ENCODE peak calls at places on chromosomes 12 and 14, in eight cellular contexts. One of them, this sample, is unnamed.

GRCh38 chr14:49549881-49550280 is 36.3 kb downstream of the RPS29 start:
- DNase-seq in stimulated activated CD8-positive, alpha-beta memory T cell treated with anti-CD3 and anti-CD28 coated beads, Interleukin-15, amount 100 ng/mL, for 24 hours: no peak
- DNase-seq in stimulated activated CD4-positive, alpha-beta T cell treated with anti-CD3 and anti-CD28 coated beads, Interleukin-1b, Interleukin-23, amount 100 ng/mL, for 24 hours: no peak
- DNase-seq in activated naive CD4-positive, alpha-beta T cell: no peak
- DNase-seq in HEK293T: no peak
- DNase-seq in 8988T: no peak
- DNase-seq in fibroblast of lung: peak
- DNase-seq in HCEC 1CT: peak
- DNase-seq in this sample: peak

GRCh38 chr12:3407723-3408122 is 83.3 kb upstream of the PRMT8 start:
- DNase-seq in HCEC 1CT: no peak
- DNase-seq in fibroblast of lung: no peak
- DNase-seq in HEK293T: no peak
- DNase-seq in 8988T: no peak
- DNase-seq in activated naive CD4-positive, alpha-beta T cell: no peak
- DNase-seq in stimulated activated CD4-positive, alpha-beta T cell treated with anti-CD3 and anti-CD28 coated beads, Interleukin-1b, Interleukin-23, amount 100 ng/mL, for 24 hours: no peak
- DNase-seq in stimulated activated CD8-positive, alpha-beta memory T cell treated with anti-CD3 and anti-CD28 coated beads, Interleukin-15, amount 100 ng/mL, for 24 hours: no peak
- DNase-seq in this sample: no peak

GRCh38 chr12:64181504-64182291 is 40.4 kb downstream of the KICS2 start:
- DNase-seq in stimulated activated CD4-positive, alpha-beta T cell treated with anti-CD3 and anti-CD28 coated beads, Interleukin-1b, Interleukin-23, amount 100 ng/mL, for 24 hours: no peak
- DNase-seq in HCEC 1CT: peak
- DNase-seq in HEK293T: peak
- DNase-seq in stimulated activated CD8-positive, alpha-beta memory T cell treated with anti-CD3 and anti-CD28 coated beads, Interleukin-15, amount 100 ng/mL, for 24 hours: no peak
- DNase-seq in fibroblast of lung: peak
- DNase-seq in activated naive CD4-positive, alpha-beta T cell: no peak
- DNase-seq in 8988T: no peak
- DNase-seq in this sample: no peak

GRCh38 chr14:105914738-105915385 is 388.5 kb downstream of the TMEM121 start:
- DNase-seq in stimulated activated CD4-positive, alpha-beta T cell treated with anti-CD3 and anti-CD28 coated beads, Interleukin-1b, Interleukin-23, amount 100 ng/mL, for 24 hours: no peak
- DNase-seq in stimulated activated CD8-positive, alpha-beta memory T cell treated with anti-CD3 and anti-CD28 coated beads, Interleukin-15, amount 100 ng/mL, for 24 hours: no peak
- DNase-seq in activated naive CD4-positive, alpha-beta T cell: no peak
- DNase-seq in 8988T: no peak
- DNase-seq in HCEC 1CT: no peak
- DNase-seq in fibroblast of lung: no peak
- DNase-seq in HEK293T: no peak
- DNase-seq in this sample: no peak

GRCh38 chr14:94040796-94041195 is 14.7 kb downstream of the OTUB2 start:
- DNase-seq in HEK293T: no peak
- DNase-seq in stimulated activated CD8-positive, alpha-beta memory T cell treated with anti-CD3 and anti-CD28 coated beads, Interleukin-15, amount 100 ng/mL, for 24 hours: no peak
- DNase-seq in HCEC 1CT: no peak
- DNase-seq in stimulated activated CD4-positive, alpha-beta T cell treated with anti-CD3 and anti-CD28 coated beads, Interleukin-1b, Interleukin-23, amount 100 ng/mL, for 24 hours: no peak
- DNase-seq in activated naive CD4-positive, alpha-beta T cell: no peak
- DNase-seq in fibroblast of lung: no peak
- DNase-seq in 8988T: no peak
- DNase-seq in this sample: no peak

GRCh38 chr14:88346048-88346639 is 23.1 kb upstream of the KCNK10 start:
- DNase-seq in fibroblast of lung: no peak
- DNase-seq in 8988T: no peak
- DNase-seq in HEK293T: no peak
- DNase-seq in stimulated activated CD4-positive, alpha-beta T cell treated with anti-CD3 and anti-CD28 coated beads, Interleukin-1b, Interleukin-23, amount 100 ng/mL, for 24 hours: no peak
- DNase-seq in stimulated activated CD8-positive, alpha-beta memory T cell treated with anti-CD3 and anti-CD28 coated beads, Interleukin-15, amount 100 ng/mL, for 24 hours: no peak
- DNase-seq in activated naive CD4-positive, alpha-beta T cell: no peak
- DNase-seq in HCEC 1CT: no peak
- DNase-seq in this sample: no peak

GRCh38 chr12:39723831-39724230 is 104.2 kb upstream of the ABCD2 start:
- DNase-seq in fibroblast of lung: peak
- DNase-seq in 8988T: peak
- DNase-seq in stimulated activated CD4-positive, alpha-beta T cell treated with anti-CD3 and anti-CD28 coated beads, Interleukin-1b, Interleukin-23, amount 100 ng/mL, for 24 hours: no peak
- DNase-seq in HCEC 1CT: peak
- DNase-seq in HEK293T: no peak
- DNase-seq in activated naive CD4-positive, alpha-beta T cell: no peak
- DNase-seq in stimulated activated CD8-positive, alpha-beta memory T cell treated with anti-CD3 and anti-CD28 coated beads, Interleukin-15, amount 100 ng/mL, for 24 hours: no peak
- DNase-seq in this sample: no peak

GRCh38 chr12:67630373-67631088 is 18.0 kb upstream of the DYRK2 start:
- DNase-seq in HEK293T: no peak
- DNase-seq in HCEC 1CT: no peak
- DNase-seq in stimulated activated CD4-positive, alpha-beta T cell treated with anti-CD3 and anti-CD28 coated beads, Interleukin-1b, Interleukin-23, amount 100 ng/mL, for 24 hours: peak
- DNase-seq in fibroblast of lung: peak
- DNase-seq in stimulated activated CD8-positive, alpha-beta memory T cell treated with anti-CD3 and anti-CD28 coated beads, Interleukin-15, amount 100 ng/mL, for 24 hours: peak
- DNase-seq in activated naive CD4-positive, alpha-beta T cell: no peak
- DNase-seq in 8988T: no peak
- DNase-seq in this sample: peak

GRCh38 chr12:104910196-104910840 is 47.8 kb downstream of the SLC41A2 start:
- DNase-seq in 8988T: no peak
- DNase-seq in activated naive CD4-positive, alpha-beta T cell: no peak
- DNase-seq in HCEC 1CT: peak
- DNase-seq in stimulated activated CD8-positive, alpha-beta memory T cell treated with anti-CD3 and anti-CD28 coated beads, Interleukin-15, amount 100 ng/mL, for 24 hours: no peak
- DNase-seq in fibroblast of lung: peak
- DNase-seq in stimulated activated CD4-positive, alpha-beta T cell treated with anti-CD3 and anti-CD28 coated beads, Interleukin-1b, Interleukin-23, amount 100 ng/mL, for 24 hours: no peak
- DNase-seq in HEK293T: no peak
- DNase-seq in this sample: no peak

GRCh38 chr14:31389947-31390346 is 30.4 kb downstream of the HEATR5A start:
- DNase-seq in HEK293T: no peak
- DNase-seq in 8988T: no peak
- DNase-seq in HCEC 1CT: no peak
- DNase-seq in activated naive CD4-positive, alpha-beta T cell: no peak
- DNase-seq in stimulated activated CD4-positive, alpha-beta T cell treated with anti-CD3 and anti-CD28 coated beads, Interleukin-1b, Interleukin-23, amount 100 ng/mL, for 24 hours: no peak
- DNase-seq in fibroblast of lung: no peak
- DNase-seq in stimulated activated CD8-positive, alpha-beta memory T cell treated with anti-CD3 and anti-CD28 coated beads, Interleukin-15, amount 100 ng/mL, for 24 hours: no peak
- DNase-seq in this sample: no peak

GRCh38 chr12:2959508-2960431 is 573 bp downstream of the TEAD4 start:
- DNase-seq in HCEC 1CT: peak
- DNase-seq in activated naive CD4-positive, alpha-beta T cell: no peak
- DNase-seq in 8988T: no peak
- DNase-seq in fibroblast of lung: peak
- DNase-seq in HEK293T: peak
- DNase-seq in stimulated activated CD8-positive, alpha-beta memory T cell treated with anti-CD3 and anti-CD28 coated beads, Interleukin-15, amount 100 ng/mL, for 24 hours: no peak
- DNase-seq in stimulated activated CD4-positive, alpha-beta T cell treated with anti-CD3 and anti-CD28 coated beads, Interleukin-1b, Interleukin-23, amount 100 ng/mL, for 24 hours: peak
- DNase-seq in this sample: peak

GRCh38 chr14:51677276-51677675 is 25.6 kb downstream of the FRMD6 start:
- DNase-seq in HEK293T: no peak
- DNase-seq in stimulated activated CD8-positive, alpha-beta memory T cell treated with anti-CD3 and anti-CD28 coated beads, Interleukin-15, amount 100 ng/mL, for 24 hours: no peak
- DNase-seq in activated naive CD4-positive, alpha-beta T cell: no peak
- DNase-seq in HCEC 1CT: peak
- DNase-seq in fibroblast of lung: peak
- DNase-seq in 8988T: no peak
- DNase-seq in stimulated activated CD4-positive, alpha-beta T cell treated with anti-CD3 and anti-CD28 coated beads, Interleukin-1b, Interleukin-23, amount 100 ng/mL, for 24 hours: no peak
- DNase-seq in this sample: no peak

GRCh38 chr14:36105401-36105800 is 71.1 kb downstream of the PTCSC3 start:
- DNase-seq in HCEC 1CT: peak
- DNase-seq in 8988T: peak
- DNase-seq in stimulated activated CD8-positive, alpha-beta memory T cell treated with anti-CD3 and anti-CD28 coated beads, Interleukin-15, amount 100 ng/mL, for 24 hours: no peak
- DNase-seq in activated naive CD4-positive, alpha-beta T cell: no peak
- DNase-seq in fibroblast of lung: no peak
- DNase-seq in stimulated activated CD4-positive, alpha-beta T cell treated with anti-CD3 and anti-CD28 coated beads, Interleukin-1b, Interleukin-23, amount 100 ng/mL, for 24 hours: no peak
- DNase-seq in HEK293T: peak
- DNase-seq in this sample: peak

GRCh38 chr12:52199294-52199920 is 7.6 kb upstream of the KRT80 start:
- DNase-seq in stimulated activated CD8-positive, alpha-beta memory T cell treated with anti-CD3 and anti-CD28 coated beads, Interleukin-15, amount 100 ng/mL, for 24 hours: no peak
- DNase-seq in HEK293T: no peak
- DNase-seq in activated naive CD4-positive, alpha-beta T cell: no peak
- DNase-seq in fibroblast of lung: no peak
- DNase-seq in HCEC 1CT: no peak
- DNase-seq in stimulated activated CD4-positive, alpha-beta T cell treated with anti-CD3 and anti-CD28 coated beads, Interleukin-1b, Interleukin-23, amount 100 ng/mL, for 24 hours: no peak
- DNase-seq in 8988T: no peak
- DNase-seq in this sample: no peak

GRCh38 chr12:96108321-96108720 is 72.9 kb upstream of the LTA4H start:
- DNase-seq in stimulated activated CD4-positive, alpha-beta T cell treated with anti-CD3 and anti-CD28 coated beads, Interleukin-1b, Interleukin-23, amount 100 ng/mL, for 24 hours: no peak
- DNase-seq in fibroblast of lung: no peak
- DNase-seq in stimulated activated CD8-positive, alpha-beta memory T cell treated with anti-CD3 and anti-CD28 coated beads, Interleukin-15, amount 100 ng/mL, for 24 hours: no peak
- DNase-seq in 8988T: no peak
- DNase-seq in activated naive CD4-positive, alpha-beta T cell: no peak
- DNase-seq in HCEC 1CT: no peak
- DNase-seq in HEK293T: no peak
- DNase-seq in this sample: no peak

GRCh38 chr14:100341301-100342031 is 18.3 kb downstream of the SLC25A47 start:
- DNase-seq in HCEC 1CT: peak
- DNase-seq in activated naive CD4-positive, alpha-beta T cell: no peak
- DNase-seq in fibroblast of lung: peak
- DNase-seq in 8988T: no peak
- DNase-seq in stimulated activated CD4-positive, alpha-beta T cell treated with anti-CD3 and anti-CD28 coated beads, Interleukin-1b, Interleukin-23, amount 100 ng/mL, for 24 hours: no peak
- DNase-seq in stimulated activated CD8-positive, alpha-beta memory T cell treated with anti-CD3 and anti-CD28 coated beads, Interleukin-15, amount 100 ng/mL, for 24 hours: no peak
- DNase-seq in HEK293T: no peak
- DNase-seq in this sample: no peak

GRCh38 chr14:44372807-44373497 is 134.1 kb downstream of the FSCB start:
- DNase-seq in stimulated activated CD4-positive, alpha-beta T cell treated with anti-CD3 and anti-CD28 coated beads, Interleukin-1b, Interleukin-23, amount 100 ng/mL, for 24 hours: no peak
- DNase-seq in 8988T: no peak
- DNase-seq in HEK293T: no peak
- DNase-seq in activated naive CD4-positive, alpha-beta T cell: no peak
- DNase-seq in stimulated activated CD8-positive, alpha-beta memory T cell treated with anti-CD3 and anti-CD28 coated beads, Interleukin-15, amount 100 ng/mL, for 24 hours: no peak
- DNase-seq in fibroblast of lung: no peak
- DNase-seq in HCEC 1CT: no peak
- DNase-seq in this sample: no peak

GRCh38 chr12:123916729-123917128 is 55.9 kb downstream of the CCDC92 start:
- DNase-seq in activated naive CD4-positive, alpha-beta T cell: no peak
- DNase-seq in fibroblast of lung: no peak
- DNase-seq in stimulated activated CD4-positive, alpha-beta T cell treated with anti-CD3 and anti-CD28 coated beads, Interleukin-1b, Interleukin-23, amount 100 ng/mL, for 24 hours: peak
- DNase-seq in HCEC 1CT: no peak
- DNase-seq in HEK293T: no peak
- DNase-seq in 8988T: no peak
- DNase-seq in stimulated activated CD8-positive, alpha-beta memory T cell treated with anti-CD3 and anti-CD28 coated beads, Interleukin-15, amount 100 ng/mL, for 24 hours: no peak
- DNase-seq in this sample: no peak

GRCh38 chr12:90514325-90514724 is 440.7 kb downstream of the CCER1 start:
- DNase-seq in 8988T: no peak
- DNase-seq in activated naive CD4-positive, alpha-beta T cell: no peak
- DNase-seq in stimulated activated CD4-positive, alpha-beta T cell treated with anti-CD3 and anti-CD28 coated beads, Interleukin-1b, Interleukin-23, amount 100 ng/mL, for 24 hours: no peak
- DNase-seq in fibroblast of lung: peak
- DNase-seq in stimulated activated CD8-positive, alpha-beta memory T cell treated with anti-CD3 and anti-CD28 coated beads, Interleukin-15, amount 100 ng/mL, for 24 hours: no peak
- DNase-seq in HCEC 1CT: peak
- DNase-seq in HEK293T: no peak
- DNase-seq in this sample: no peak

GRCh38 chr12:88393017-88393767 is 187.1 kb downstream of the KITLG start:
- DNase-seq in activated naive CD4-positive, alpha-beta T cell: no peak
- DNase-seq in HCEC 1CT: peak
- DNase-seq in stimulated activated CD8-positive, alpha-beta memory T cell treated with anti-CD3 and anti-CD28 coated beads, Interleukin-15, amount 100 ng/mL, for 24 hours: no peak
- DNase-seq in fibroblast of lung: no peak
- DNase-seq in stimulated activated CD4-positive, alpha-beta T cell treated with anti-CD3 and anti-CD28 coated beads, Interleukin-1b, Interleukin-23, amount 100 ng/mL, for 24 hours: no peak
- DNase-seq in 8988T: no peak
- DNase-seq in HEK293T: peak
- DNase-seq in this sample: no peak